ENCODE peak calls at places on chromosomes 4 and X, in seven cellular contexts. V is naive thymus-derived CD4-positive, alpha-beta T cell; K is uterus; P is CD8-positive, alpha-beta memory T cell; O is cardiac muscle cell; J is pancreas; Y is left ventricle myocardium inferior. L is an unnamed sample.

GRCh38 chr4:27010334-27010940 is 149.8 kb downstream of the STIM2 start:
- DNase-seq in V (peak; percentile 27), K (peak; percentile 61), P (peak; percentile 38), O (peak; percentile 57), J (peak; percentile 37), Y (peak; percentile 22), L (peak; percentile 89)

GRCh38 chr4:8817081-8817812 is 54.4 kb downstream of the HMX1 start:
- DNase-seq in V (no peak), K (no peak), P (no peak), O (no peak), J (peak; percentile 2), Y (no peak), L (no peak)

GRCh38 chrX:85244411-85245210 is 820 bp downstream of the ZNF711 start:
- DNase-seq in V (no peak), K (no peak), P (no peak), O (peak; percentile 54), J (peak; percentile 15), Y (no peak), L (peak; percentile 45)

GRCh38 chr4:152784490-152785195 is 4.9 kb downstream of the ARFIP1 start:
- DNase-seq in V (no peak), K (no peak), P (no peak), O (no peak), J (no peak), Y (no peak), L (peak; percentile 77)

GRCh38 chr4:112214397-112215264 is 17.0 kb upstream of the AP1AR start:
- DNase-seq in V (no peak), K (no peak), P (no peak), O (peak; percentile 20), J (no peak), Y (no peak), L (peak; percentile 60)

GRCh38 chr4:159047478-159048165 is 55.3 kb upstream of the RAPGEF2 start:
- DNase-seq in V (no peak), K (no peak), P (no peak), O (no peak), J (no peak), Y (no peak), L (peak; percentile 11)

GRCh38 chrX:37652053-37652452 is 33.5 kb upstream of the XK start:
- DNase-seq in V (no peak), K (no peak), P (no peak), O (no peak), J (no peak), Y (no peak), L (no peak)

GRCh38 chr4:42671431-42672194 is 14.7 kb upstream of the ATP8A1 start:
- DNase-seq in V (peak; percentile 27), K (no peak), P (peak; percentile 33), O (no peak), J (no peak), Y (no peak), L (no peak)

GRCh38 chr4:169270156-169270809 is 473 bp downstream of the SH3RF1 start:
- DNase-seq in V (no peak), K (peak; percentile 46), P (no peak), O (peak; percentile 65), J (peak; percentile 80), Y (peak; percentile 75), L (peak; percentile 68)

GRCh38 chr4:182578402-182578801 is 335.2 kb downstream of the TENM3 start:
- DNase-seq in V (no peak), K (no peak), P (no peak), O (peak; percentile 83), J (no peak), Y (no peak), L (peak; percentile 59)

GRCh38 chr4:153522800-153523089 is 56.6 kb downstream of the TMEM131L start:
- DNase-seq in V (no peak), K (no peak), P (peak; percentile 32), O (no peak), J (no peak), Y (no peak), L (no peak)

GRCh38 chr4:127247293-127247952 is 385.3 kb upstream of the INTU start:
- DNase-seq in V (no peak), K (no peak), P (no peak), O (no peak), J (no peak), Y (no peak), L (no peak)

DNA sequence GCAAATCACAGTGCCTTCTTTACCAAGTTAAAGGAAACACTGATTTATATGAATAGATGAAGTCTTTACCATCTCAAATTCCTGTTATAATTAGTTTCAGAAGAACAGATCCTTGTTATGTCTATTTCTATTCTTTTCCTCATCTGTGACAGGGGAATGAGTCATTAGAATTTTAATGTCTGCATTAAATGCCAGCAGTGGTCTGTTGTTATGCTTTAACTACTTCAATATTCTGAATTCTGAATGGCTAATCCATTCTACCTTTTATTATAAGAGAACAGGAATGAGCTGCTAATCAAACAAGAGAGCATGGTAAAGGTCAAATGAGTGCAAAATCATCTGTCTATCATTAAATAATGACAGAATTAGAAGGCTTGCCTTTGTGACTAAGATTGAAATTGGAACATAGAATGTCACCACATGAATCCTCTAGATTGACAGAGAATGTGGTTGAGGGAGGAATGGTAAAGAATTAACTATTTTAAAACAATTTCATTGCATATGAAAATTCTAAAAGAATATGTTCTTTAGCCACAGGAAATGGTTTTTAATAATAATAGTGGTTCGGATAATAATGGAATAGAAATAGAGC is 935.5 kb downstream of the ADGRL3 start:
- DNase-seq in V (no peak), K (no peak), P (no peak), O (no peak), J (no peak), Y (no peak), L (peak; percentile 64)
- H3K4me3 ChIP-seq in V (no peak overlapping the region), K (no peak overlapping the region), P (no peak overlapping the region), O (no peak overlapping the region), J (no peak overlapping the region), Y (peak overlapping the region; percentile 60), L (no peak overlapping the region)

GRCh38 chr4:102363033-102363432 is 17.8 kb upstream of the SLC39A8 start:
- DNase-seq in V (no peak), K (no peak), P (no peak), O (no peak), J (no peak), Y (no peak), L (no peak)
- H3K4me1 ChIP-seq in V (no peaks in the 10 kb centered on the region), K (no peaks in the 10 kb centered on the region), P (no peaks in the 10 kb centered on the region), O (no peaks in the 10 kb centered on the region), J (no peaks in the 10 kb centered on the region), Y (no peaks in the 10 kb centered on the region), L (no peaks in the 10 kb centered on the region)

GRCh38 chrX:49185062-49185394 is 1.1 kb downstream of the PRICKLE3 start:
- DNase-seq in V (no peak), K (no peak), P (no peak), O (no peak), J (no peak), Y (no peak), L (no peak)
- H3K4me3 ChIP-seq in V (peak overlapping the region; percentile 24), K (peak overlapping the region; percentile 33), P (peak overlapping the region; percentile 37), O (peak overlapping the region; percentile 22), J (peak overlapping the region; percentile 40), Y (peak overlapping the region; percentile 69), L (peak overlapping the region; percentile 83)

GRCh38 chrX:153868576-153869472 is 17.1 kb downstream of the L1CAM start:
- DNase-seq in V (no peak), K (no peak), P (no peak), O (no peak), J (no peak), Y (no peak), L (no peak)

GRCh38 chrX:153866302-153867019 is 19.5 kb downstream of the L1CAM start:
- DNase-seq in V (no peak), K (no peak), P (no peak), O (no peak), J (no peak), Y (no peak), L (no peak)

GRCh38 chrX:153867671-153868070 is 18.3 kb downstream of the L1CAM start:
- DNase-seq in V (no peak), K (no peak), P (no peak), O (no peak), J (no peak), Y (no peak), L (no peak)

GRCh38 chrX:153865685-153866084 is 20.3 kb downstream of the L1CAM start:
- DNase-seq in V (no peak), K (no peak), P (no peak), O (no peak), J (no peak), Y (no peak), L (no peak)

DNA sequence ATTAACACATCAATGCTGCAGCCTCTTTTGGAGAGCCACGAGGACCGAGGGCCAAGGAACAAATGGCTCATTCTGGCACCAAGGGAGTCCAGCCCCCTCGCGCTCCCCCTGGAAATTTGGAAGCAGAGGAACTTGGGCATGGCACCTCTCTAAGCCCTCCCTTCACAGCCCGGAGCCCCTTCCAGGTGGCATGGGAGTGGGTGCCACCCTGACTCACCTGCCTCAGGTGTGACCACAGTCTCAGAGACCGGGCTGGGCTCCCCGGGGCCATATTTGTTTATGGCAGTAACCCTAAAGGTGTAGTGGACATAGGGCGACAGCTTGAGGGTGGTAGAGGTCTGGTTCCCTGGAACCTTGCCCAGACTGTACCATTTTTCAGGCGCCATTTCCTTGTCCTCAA is 18.8 kb downstream of the L1CAM start:
- DNase-seq in V (no peak), K (no peak), P (no peak), O (no peak), J (no peak), Y (no peak), L (no peak)
- H3K4me1 ChIP-seq in V (no peaks in the 10 kb centered on the region), K (no peaks in the 10 kb centered on the region), P (no peaks in the 10 kb centered on the region), O (no peaks in the 10 kb centered on the region), J (no peaks in the 10 kb centered on the region), Y (no peaks in the 10 kb centered on the region), L (no peaks in the 10 kb centered on the region)

GRCh38 chrX:19121898-19122640 is at the start of gene ADGRG2:
- DNase-seq in V (no peak), K (no peak), P (no peak), O (peak; percentile 55), J (peak; percentile 49), Y (peak; percentile 30), L (peak; percentile 49)
- H3K4me3 ChIP-seq in V (no peak within 1 kb of the TSS), K (peak within 1 kb of the TSS; percentile 33), P (no peak within 1 kb of the TSS), O (peak within 1 kb of the TSS; percentile 43), J (peak within 1 kb of the TSS; percentile 46), Y (peak within 1 kb of the TSS; percentile 66), L (peak within 1 kb of the TSS; percentile 61)